ENCODE peak calls at places on chromosomes 16 and 17, in five cellular contexts. K is IMR-90, Q is GM12878, P is K562, T is SK-N-SH. C is an unnamed sample.

GRCh38 chr17:10166181-10166935 is 32.0 kb downstream of the GAS7 start:
- DNase-seq in P (no peak), K (no peak), T (no peak), Q (no peak), C (no peak)

GRCh38 chr16:25823891-25824290 is 132.1 kb downstream of the HS3ST4 start:
- DNase-seq in P (no peak), K (no peak), T (no peak), Q (no peak), C (no peak)

GRCh38 chr17:57881143-57881542 is 31.3 kb upstream of the MRPS23 start:
- DNase-seq in K (peak; percentile 89), P (no peak), T (no peak), Q (no peak), C (no peak)

GRCh38 chr17:8192070-8192815 is 2.3 kb upstream of the BORCS6 start:
- DNase-seq in K (peak; percentile 85), P (peak; percentile 91), Q (peak; percentile 87), T (peak; percentile 82), C (peak; percentile 97)

GRCh38 chr17:37708616-37709212 is 36.1 kb downstream of the HNF1B start:
- DNase-seq in Q (no peak), T (no peak), K (peak; percentile 53), P (no peak), C (peak; percentile 72)

GRCh38 chr16:67481561-67482259 is 753 bp upstream of the ATP6V0D1 start:
- DNase-seq in Q (no peak), T (peak; percentile 47), P (peak; percentile 74), K (peak; percentile 43), C (no peak)

GRCh38 chr17:35917519-35918213 is 12.9 kb downstream of the RDM1 start:
- DNase-seq in P (peak; percentile 68), K (no peak), Q (no peak), T (no peak), C (no peak)

GRCh38 chr16:87834668-87835473 is 34.4 kb downstream of the SLC7A5 start:
- DNase-seq in Q (no peak), T (peak; percentile 87), K (peak; percentile 65), P (peak; percentile 39), C (peak; percentile 81)

GRCh38 chr17:3683054-3683511 is 12.9 kb downstream of the P2RX5 start:
- DNase-seq in K (no peak), T (peak; percentile 90), P (peak; percentile 52), Q (peak; percentile 48), C (peak; percentile 93)

GRCh38 chr17:55576237-55576998 is 65.2 kb upstream of the SMIM36 start:
- DNase-seq in Q (peak; percentile 8), K (peak; percentile 75), P (peak; percentile 58), T (no peak), C (peak; percentile 44)

GRCh38 chr16:50924759-50925545 is 183.1 kb downstream of the CYLD start:
- DNase-seq in K (no peak), Q (no peak), P (no peak), T (no peak), C (no peak)

GRCh38 chr16:3274490-3274889 is 8.8 kb upstream of the ZNF263 start:
- DNase-seq in K (peak; percentile 30), Q (no peak), T (no peak), P (peak; percentile 45), C (no peak)

GRCh38 chr17:42632949-42633444 is 23.5 kb downstream of the TUBG1 start:
- DNase-seq in T (no peak), P (peak; percentile 90), Q (no peak), K (no peak), C (no peak)

GRCh38 chr16:27123795-27124194 is 57.1 kb downstream of the C16orf82 start:
- DNase-seq in K (peak; percentile 7), P (peak; percentile 6), Q (no peak), T (no peak), C (no peak)

GRCh38 chr16:48076455-48077012 is 79.3 kb downstream of the ABCC12 start:
- DNase-seq in Q (no peak), P (no peak), K (peak; percentile 75), T (no peak), C (peak; percentile 89)

GRCh38 chr16:89199241-89200123 is 855 bp downstream of the SLC22A31 start:
- DNase-seq in Q (no peak), T (no peak), P (no peak), K (no peak), C (no peak)

GRCh38 chr16:85746431-85747227 is 4.3 kb downstream of the C16orf74 start:
- DNase-seq in T (no peak), P (no peak), K (peak; percentile 44), Q (no peak), C (peak; percentile 51)

GRCh38 chr16:85104821-85105391 is 7.4 kb downstream of the CIBAR2 start:
- DNase-seq in Q (peak; percentile 21), P (no peak), K (no peak), T (no peak), C (no peak)

GRCh38 chr16:73113326-73113720 is 65.4 kb upstream of the ZFHX3 start:
- DNase-seq in Q (no peak), T (no peak), P (no peak), K (peak; percentile 25), C (no peak)

GRCh38 chr17:42642377-42642776 is 16.7 kb upstream of the TUBG2 start:
- DNase-seq in P (no peak), T (no peak), K (no peak), Q (no peak), C (no peak)

GRCh38 chr16:89444151-89444723 is 46.1 kb downstream of the ANKRD11 start:
- DNase-seq in K (no peak), P (peak; percentile 30), T (no peak), Q (no peak), C (no peak)

GRCh38 chr17:42979511-42980273 is at the start of gene PTGES3L:
- DNase-seq in T (peak; percentile 91), Q (no peak), K (peak; percentile 48), P (peak; percentile 81), C (peak; percentile 48)

GRCh38 chr17:3794890-3795757 is 5.9 kb downstream of the ITGAE start:
- DNase-seq in K (peak; percentile 67), P (no peak), T (no peak), Q (no peak), C (peak; percentile 60)

GRCh38 chr17:79577485-79578187 is 33.2 kb downstream of the RBFOX3 start:
- DNase-seq in K (no peak), Q (no peak), P (no peak), T (no peak), C (no peak)

GRCh38 chr17:51214920-51215319 is 44.9 kb downstream of the MBTD1 start:
- DNase-seq in K (no peak), Q (no peak), P (no peak), T (no peak), C (no peak)

GRCh38 chr17:41959336-41960095 is 7.1 kb upstream of the CNP start:
- DNase-seq in P (peak; percentile 80), Q (no peak), K (peak; percentile 66), T (peak; percentile 73), C (peak; percentile 82)

GRCh38 chr16:20306401-20306800 is 20.9 kb downstream of the GP2 start:
- DNase-seq in K (no peak), Q (no peak), T (no peak), P (no peak), C (no peak)
- TF ChIP-seq RCOR1 in K (no peak), Q (no peak), T (no peak), P (no peak), C (no peak)

DNA sequence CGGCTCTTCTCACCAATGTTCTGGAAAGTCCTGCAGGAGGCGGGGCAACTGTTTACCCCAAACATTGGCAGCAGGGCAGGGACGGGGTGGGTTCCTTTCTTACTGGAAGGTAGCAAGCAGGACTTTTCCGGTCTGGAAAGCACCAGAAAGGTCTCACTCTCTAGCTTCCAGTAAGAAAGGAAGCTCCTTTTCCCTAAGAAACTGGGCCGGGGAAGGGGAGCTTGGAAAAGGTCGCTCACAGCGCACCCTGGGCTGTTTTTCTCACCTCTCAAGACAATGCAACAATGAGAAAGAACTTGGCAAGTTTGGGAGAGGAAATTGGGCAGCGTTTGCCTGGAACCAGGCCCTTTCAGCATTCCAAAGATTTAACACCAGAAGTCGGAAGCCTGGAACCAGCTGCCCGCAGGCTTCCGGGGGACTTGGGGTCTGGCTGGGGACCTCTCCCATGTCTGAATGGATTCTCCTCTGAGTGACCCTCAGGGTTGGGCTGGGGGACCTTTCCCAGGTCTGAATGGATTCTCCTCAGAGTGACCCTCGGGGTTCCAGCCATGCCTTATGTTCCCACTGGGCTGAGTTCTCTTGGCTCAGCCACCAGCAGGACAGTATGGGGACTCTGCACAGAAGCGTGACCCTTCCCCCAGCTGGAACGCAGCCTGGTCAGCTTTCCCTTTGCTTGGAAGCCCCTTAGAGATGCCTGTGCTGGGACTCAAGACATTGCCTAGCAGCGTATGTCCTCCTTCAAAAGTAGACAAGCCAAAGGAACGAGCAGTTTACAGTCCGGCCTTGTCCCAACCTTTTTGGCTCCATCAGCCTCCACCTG is 166.5 kb upstream of the PLCG2 start:
- DNase-seq in P (no peak), T (no peak), K (no peak), Q (no peak), C (no peak)
- TF ChIP-seq RCOR1 in P (no peak), T (no peak), K (no peak), Q (no peak), C (no peak)

GRCh38 chr17:1730345-1731193 is 6.1 kb downstream of the WDR81 start:
- DNase-seq in Q (no peak), P (peak; percentile 96), K (peak; percentile 50), T (peak; percentile 48), C (no peak)
- TF ChIP-seq RCOR1 in Q (no peak), P (peak; percentile 4), K (no peak), T (no peak), C (no peak)

DNA sequence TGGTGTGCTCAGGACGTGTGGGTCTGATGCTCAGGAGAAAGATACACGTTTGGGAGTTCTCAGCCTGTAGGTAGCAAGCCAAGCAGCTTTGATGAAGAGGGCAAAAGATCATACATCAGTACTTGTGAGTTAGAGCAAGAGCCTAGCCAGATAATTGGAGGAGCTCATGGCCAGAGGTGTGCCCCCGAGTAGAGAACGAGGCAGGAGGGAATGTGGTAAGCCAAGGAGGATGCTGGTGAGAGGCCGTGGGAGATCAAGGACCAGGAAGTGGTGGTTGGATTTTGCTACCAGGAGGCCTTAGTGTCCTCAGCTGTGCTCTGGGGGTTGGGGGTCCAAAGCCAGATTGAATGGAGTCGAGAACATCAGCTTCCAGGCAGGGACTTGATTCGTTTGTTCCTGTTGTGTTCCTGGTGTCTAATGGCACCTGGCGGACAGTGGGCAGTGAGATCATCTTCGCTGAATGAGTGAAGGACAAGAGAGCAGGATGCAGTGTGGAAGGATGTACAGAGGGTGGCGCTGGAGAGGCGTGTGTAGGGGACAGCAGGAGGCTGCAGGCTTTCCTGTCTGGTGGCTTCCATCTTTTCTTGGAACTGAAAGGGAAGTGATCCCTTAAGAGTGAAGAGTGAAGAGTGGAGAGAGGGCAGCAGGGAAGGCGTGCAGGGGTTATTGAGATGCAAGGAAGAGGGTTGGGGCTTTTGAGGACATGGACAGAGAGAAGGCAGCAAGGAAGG is 11.6 kb downstream of the FBXL19 start:
- DNase-seq in Q (no peak), P (peak; percentile 79), K (peak; percentile 55), T (peak; percentile 64), C (peak; percentile 45)
- TF ChIP-seq RCOR1 in Q (no peak), P (peak; percentile 74), K (no peak), T (no peak), C (no peak)

GRCh38 chr17:62688398-62689140 is 61.1 kb downstream of the MRC2 start:
- DNase-seq in K (no peak), T (no peak), P (no peak), Q (no peak), C (no peak)
- TF ChIP-seq RCOR1 in K (no peak), T (no peak), P (no peak), Q (no peak), C (no peak)